ENCODE peak calls at places on chromosomes 11 and 22, in five cellular contexts. Y is Caco-2, H is osteoblast, D is IMR-90, K is bronchial epithelial cell. J is an unnamed sample.

GRCh38 chr11:112511271-112511670 is 250.6 kb upstream of the PLET1 start:
- DNase-seq in H (no peak), K (peak), D (no peak), Y (no peak), J (no peak)

GRCh38 chr11:59114344-59114743 is 7.3 kb downstream of the FAM111B start:
- DNase-seq in D (no peak), H (no peak), K (no peak), Y (no peak), J (no peak)

GRCh38 chr11:93024376-93024775 is 54.9 kb downstream of the MTNR1B start:
- DNase-seq in K (no peak), D (peak), Y (no peak), H (no peak), J (no peak)

GRCh38 chr11:43942651-43943356 is 367 bp downstream of the C11orf96 start:
- DNase-seq in D (peak), K (no peak), Y (no peak), H (peak), J (no peak)

GRCh38 chr22:36753916-36754315 is 22.0 kb downstream of the IFT27 start:
- DNase-seq in K (no peak), H (no peak), D (no peak), Y (no peak), J (no peak)

GRCh38 chr11:832529-833113 is at the start of gene CD151:
- DNase-seq in Y (no peak), K (no peak), D (peak), H (peak), J (peak)

GRCh38 chr11:36363361-36364272 is 67.5 kb downstream of the PRR5L start:
- DNase-seq in H (no peak), Y (no peak), D (no peak), K (peak), J (no peak)

GRCh38 chr22:30332994-30333706 is 6.4 kb upstream of the TBC1D10A start:
- DNase-seq in D (no peak), H (no peak), Y (no peak), K (no peak), J (no peak)

GRCh38 chr11:125481531-125481930 is 14.5 kb downstream of the FEZ1 start:
- DNase-seq in Y (no peak), K (peak), H (peak), D (no peak), J (no peak)

GRCh38 chr11:108597736-108598355 is 4.3 kb upstream of the EXPH5 start:
- DNase-seq in Y (no peak), K (no peak), H (no peak), D (no peak), J (no peak)

GRCh38 chr11:78226684-78227680 is 38.3 kb downstream of the USP35 start:
- DNase-seq in K (no peak), H (no peak), Y (no peak), D (no peak), J (no peak)

GRCh38 chr22:47565607-47566006 is 803.2 kb downstream of the TBC1D22A start:
- DNase-seq in K (no peak), D (no peak), H (no peak), Y (no peak), J (no peak)

GRCh38 chr22:47188337-47189055 is 426.0 kb downstream of the TBC1D22A start:
- DNase-seq in H (peak), D (no peak), Y (no peak), K (no peak), J (no peak)

GRCh38 chr11:62444271-62444833 is 25.5 kb downstream of the SCGB1A1 start:
- DNase-seq in K (no peak), D (peak), H (peak), Y (no peak), J (no peak)

GRCh38 chr22:33996824-33997223 is 76.5 kb upstream of the LARGE1 start:
- DNase-seq in D (no peak), K (no peak), Y (no peak), H (no peak), J (no peak)

GRCh38 chr11:120863359-120863758 is 160.5 kb upstream of the TBCEL start:
- DNase-seq in Y (no peak), D (peak), K (peak), H (peak), J (no peak)

GRCh38 chr11:62922189-62922589 is 1.0 kb upstream of the CHRM1 start:
- DNase-seq in H (no peak), D (no peak), Y (no peak), K (peak), J (no peak)

GRCh38 chr11:69966583-69966835 is 111.6 kb upstream of the ANO1 start:
- DNase-seq in Y (no peak), K (no peak), D (no peak), H (no peak), J (no peak)

GRCh38 chr22:30872282-30873041 is 96.1 kb downstream of the MORC2 start:
- DNase-seq in Y (peak), H (peak), K (no peak), D (no peak), J (no peak)

GRCh38 chr11:114278342-114279065 is 17.7 kb upstream of the NNMT start:
- DNase-seq in H (no peak), D (no peak), K (no peak), Y (no peak), J (no peak)

GRCh38 chr11:114281388-114281956 is 14.7 kb upstream of the NNMT start:
- DNase-seq in D (no peak), H (no peak), K (no peak), Y (no peak), J (no peak)

GRCh38 chr11:114279778-114280532 is 16.2 kb upstream of the NNMT start:
- DNase-seq in D (peak), K (peak), H (peak), Y (no peak), J (no peak)

GRCh38 chr11:114282488-114282887 is 13.7 kb upstream of the NNMT start:
- DNase-seq in K (no peak), Y (no peak), D (no peak), H (no peak), J (no peak)

GRCh38 chr11:114280696-114281095 is 15.5 kb upstream of the NNMT start:
- DNase-seq in D (peak), K (peak), H (peak), Y (peak), J (peak)
- TF ChIP-seq CTCF in D (peak), K (peak), H (peak), Y (peak), J (peak)

DNA sequence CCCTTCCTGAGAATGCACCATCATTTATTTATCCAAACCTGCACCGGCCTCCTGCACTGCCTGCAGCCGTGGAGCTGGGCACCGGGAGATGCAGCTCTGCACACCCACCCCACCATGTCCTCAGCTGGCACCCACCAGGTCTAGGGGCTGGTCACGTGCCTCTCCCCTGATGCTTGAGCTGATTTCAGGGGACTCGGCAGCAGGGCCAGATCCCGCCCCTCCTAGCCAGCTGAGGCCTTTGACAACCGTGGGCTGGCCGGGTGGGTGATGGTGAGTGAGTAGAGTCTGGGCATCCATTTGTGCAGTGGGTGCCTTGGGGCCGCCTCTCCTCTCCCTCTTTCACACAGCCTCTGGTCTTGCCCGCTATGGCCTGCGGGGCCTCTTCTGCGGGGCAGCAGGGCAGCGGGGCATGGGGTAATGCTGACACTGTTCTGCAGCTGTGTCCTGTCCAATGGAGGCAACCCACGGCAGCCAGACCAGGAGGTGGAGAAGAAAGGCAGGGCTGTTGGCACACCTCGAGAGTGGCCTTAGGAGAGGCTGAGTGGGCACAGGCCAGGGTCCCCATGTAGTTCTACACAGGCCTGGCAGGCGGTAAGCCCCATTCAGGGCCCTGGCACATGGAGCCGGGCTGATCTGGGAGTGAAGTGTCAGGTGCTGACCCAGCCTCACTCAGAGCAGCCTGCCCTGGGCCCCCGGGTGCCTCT is 38.5 kb upstream of the PRODH start:
- DNase-seq in H (no peak), Y (no peak), K (no peak), D (no peak), J (no peak)
- TF ChIP-seq CTCF in H (no peak), Y (no peak), K (no peak), D (no peak), J (no peak)

GRCh38 chr11:5553347-5553746 is 5.0 kb upstream of the OR52H1 start:
- DNase-seq in H (no peak), K (no peak), D (peak), Y (no peak), J (no peak)
- TF ChIP-seq CTCF in H (peak), K (no peak), D (peak), Y (no peak), J (no peak)

GRCh38 chr22:38314992-38315800 is 2.0 kb downstream of the CSNK1E start:
- DNase-seq in D (peak), K (no peak), H (peak), Y (no peak), J (no peak)

GRCh38 chr22:38315801-38316339 is 1.4 kb downstream of the CSNK1E start:
- DNase-seq in Y (no peak), K (no peak), H (peak), D (no peak), J (no peak)

GRCh38 chr22:38313384-38313955 is 3.8 kb downstream of the CSNK1E start:
- DNase-seq in H (peak), D (peak), Y (no peak), K (peak), J (no peak)

GRCh38 chr22:38312261-38312800 is 4.9 kb downstream of the CSNK1E start:
- DNase-seq in H (peak), Y (no peak), K (peak), D (peak), J (no peak)

DNA sequence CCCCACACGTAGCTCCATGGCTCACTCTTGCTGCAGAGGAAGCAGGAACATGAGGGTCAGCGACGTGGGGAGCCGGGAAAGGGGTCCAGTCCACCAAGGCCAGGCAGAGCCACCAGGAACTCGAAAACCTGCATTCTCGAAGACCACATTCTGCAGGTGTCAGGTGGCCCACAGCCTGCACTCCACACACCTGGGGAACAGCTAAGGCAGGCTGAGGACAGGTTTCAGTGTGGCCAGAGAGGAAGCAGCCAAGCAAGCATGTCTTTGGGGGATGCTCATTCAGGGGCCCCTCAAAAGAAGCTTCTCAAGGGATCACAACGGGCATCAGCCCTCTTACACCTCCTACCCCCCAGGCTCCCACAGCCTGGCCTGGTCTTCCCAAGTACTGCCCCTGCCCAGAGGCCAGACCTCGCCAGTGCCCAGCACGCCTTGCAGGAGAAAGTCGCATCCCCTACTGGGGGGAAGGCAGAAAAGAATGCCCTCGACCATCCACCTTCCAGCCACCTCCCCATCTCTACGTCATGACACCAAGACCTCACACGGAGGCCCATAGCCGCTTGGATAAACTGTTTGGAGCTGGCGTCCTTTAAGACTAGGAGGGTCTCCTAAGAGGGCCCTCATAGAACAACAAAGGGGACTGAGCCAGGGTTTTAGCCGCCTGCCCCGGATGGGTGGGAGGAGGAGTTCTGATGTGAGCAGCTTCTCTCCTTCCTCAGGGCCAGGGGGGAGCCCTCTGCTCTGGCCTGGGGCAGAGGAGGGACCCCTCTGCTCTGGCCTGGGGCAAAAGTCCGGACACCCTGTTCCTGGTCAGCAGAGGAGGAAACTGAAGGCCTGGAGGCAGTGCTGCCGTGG is 2.9 kb downstream of the CSNK1E start:
- DNase-seq in D (peak), H (peak), Y (no peak), K (no peak), J (no peak)
- TF ChIP-seq CTCF in D (peak), H (no peak), Y (no peak), K (no peak), J (no peak)

GRCh38 chr22:38469306-38469781 is 1.4 kb downstream of the KDELR3 start:
- DNase-seq in D (no peak), H (peak), K (no peak), Y (no peak), J (no peak)

GRCh38 chr22:38468761-38469305 is 937 bp downstream of the KDELR3 start:
- DNase-seq in Y (no peak), H (peak), D (no peak), K (no peak), J (no peak)

GRCh38 chr22:38467438-38467903 is 425 bp upstream of the KDELR3 start:
- DNase-seq in H (no peak), Y (no peak), D (no peak), K (no peak), J (peak)

GRCh38 chr22:38465673-38466490 is 2.0 kb upstream of the KDELR3 start:
- DNase-seq in H (peak), K (no peak), D (no peak), Y (no peak), J (no peak)

GRCh38 chr22:38467904-38468760 is at the start of gene KDELR3:
- DNase-seq in K (peak), D (peak), H (peak), Y (no peak), J (peak)
- TF ChIP-seq CTCF in K (no peak), D (peak), H (peak), Y (peak), J (peak)

J was measured in Calu3.